ENCODE peak calls at places on chromosomes 2 and 18, in ten cellular contexts. Z is WERI-Rb-1; X is spleen; T is CD4-positive, alpha-beta T cell; V is tibial nerve; S is heart left ventricle; R is glutamatergic neuron; K is nephron progenitor cell; L is mammary epithelial cell; A is A549. W is an unnamed sample.
A peak's percentile ranks its signal among the peaks of the same experiment; 100 is the strongest.

GRCh38 chr18:74571895-74572680 is 25.6 kb upstream of the ZNF407 start:
- DNase-seq in Z (no peak), X (no peak), T (no peak), V (no peak), S (no peak), R (no peak), K (no peak), L (no peak), A (no peak), W (no peak)

GRCh38 chr2:170371231-170371630 is 193.3 kb downstream of the MYO3B start:
- DNase-seq in Z (no peak), X (no peak), T (no peak), V (no peak), S (no peak), R (no peak), K (no peak), L (no peak), A (no peak), W (no peak)

GRCh38 chr18:31420524-31420923 is 27.0 kb upstream of the DSG3 start:
- DNase-seq in Z (no peak), X (no peak), T (no peak), V (no peak), S (no peak), R (no peak), K (no peak), L (no peak), A (no peak), W (no peak)

GRCh38 chr18:2222270-2223185 is 348.8 kb downstream of the METTL4 start:
- DNase-seq in Z (no peak), X (no peak), T (no peak), V (no peak), S (no peak), R (no peak), K (no peak), L (peak; percentile 40), A (no peak), W (no peak)

GRCh38 chr2:175734679-175735078 is 267.4 kb downstream of the LNPK start:
- DNase-seq in Z (no peak), X (no peak), T (no peak), V (no peak), S (no peak), R (peak; percentile 75), K (peak; percentile 5), L (no peak), A (no peak), W (no peak)

GRCh38 chr2:76870011-76870410 is 652.2 kb downstream of the LRRTM4 start:
- DNase-seq in Z (no peak), X (no peak), T (no peak), V (no peak), S (no peak), R (no peak), K (no peak), L (no peak), A (no peak), W (no peak)

GRCh38 chr2:113847144-113847543 is 42.7 kb upstream of the ACTR3 start:
- DNase-seq in Z (no peak), X (no peak), T (no peak), V (no peak), S (peak; percentile 9), R (no peak), K (no peak), L (peak; percentile 48), A (no peak), W (no peak)

GRCh38 chr18:30248061-30248460 is 794.5 kb downstream of the DSC3 start:
- DNase-seq in Z (no peak), X (no peak), T (no peak), V (no peak), S (no peak), R (no peak), K (no peak), L (no peak), A (no peak), W (no peak)

GRCh38 chr2:120984046-120984445 is 248.4 kb downstream of the GLI2 start:
- DNase-seq in Z (no peak), X (peak; percentile 66), T (no peak), V (no peak), S (no peak), R (peak; percentile 9), K (no peak), L (no peak), A (no peak), W (no peak)

DNA sequence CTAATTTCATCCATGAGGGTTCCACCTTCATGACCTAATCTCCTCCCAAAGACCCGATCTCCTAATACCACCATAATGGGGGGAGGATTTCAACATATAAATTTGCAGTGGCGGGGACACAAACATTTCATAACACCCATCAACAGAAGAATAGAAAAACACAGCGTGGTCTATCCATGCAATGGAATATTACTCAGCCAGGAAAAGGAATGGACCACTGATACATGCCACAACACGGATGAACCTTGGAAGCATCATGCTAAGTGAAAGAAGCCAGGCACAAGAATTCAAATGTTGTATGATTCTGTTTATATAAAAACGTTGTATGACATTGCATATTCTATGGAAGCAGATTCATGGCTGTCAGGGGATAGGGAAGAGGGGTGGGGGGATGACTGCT is 2.7 kb downstream of the PRLH start:
- DNase-seq in Z (no peak), X (no peak), T (no peak), V (no peak), S (no peak), R (no peak), K (no peak), L (no peak), A (no peak), W (no peak)
- TF ChIP-seq CTCF in Z (no peak), X (no peak), T (no peak), V (no peak), S (no peak), R (no peak), K (no peak), L (no peak), A (no peak), W (no peak)

GRCh38 chr18:36442717-36443116 is 145.2 kb downstream of the FHOD3 start:
- DNase-seq in Z (no peak), X (no peak), T (no peak), V (no peak), S (no peak), R (no peak), K (no peak), L (no peak), A (no peak), W (no peak)

GRCh38 chr18:36440614-36441013 is 143.1 kb downstream of the FHOD3 start:
- DNase-seq in Z (no peak), X (no peak), T (no peak), V (no peak), S (no peak), R (no peak), K (no peak), L (no peak), A (no peak), W (no peak)

GRCh38 chr18:36446059-36446458 is 148.5 kb downstream of the FHOD3 start:
- DNase-seq in Z (no peak), X (no peak), T (no peak), V (no peak), S (no peak), R (peak; percentile 72), K (no peak), L (peak; percentile 62), A (no peak), W (no peak)

GRCh38 chr18:36441872-36442271 is 144.4 kb downstream of the FHOD3 start:
- DNase-seq in Z (no peak), X (no peak), T (no peak), V (no peak), S (no peak), R (no peak), K (no peak), L (peak; percentile 67), A (no peak), W (no peak)

DNA sequence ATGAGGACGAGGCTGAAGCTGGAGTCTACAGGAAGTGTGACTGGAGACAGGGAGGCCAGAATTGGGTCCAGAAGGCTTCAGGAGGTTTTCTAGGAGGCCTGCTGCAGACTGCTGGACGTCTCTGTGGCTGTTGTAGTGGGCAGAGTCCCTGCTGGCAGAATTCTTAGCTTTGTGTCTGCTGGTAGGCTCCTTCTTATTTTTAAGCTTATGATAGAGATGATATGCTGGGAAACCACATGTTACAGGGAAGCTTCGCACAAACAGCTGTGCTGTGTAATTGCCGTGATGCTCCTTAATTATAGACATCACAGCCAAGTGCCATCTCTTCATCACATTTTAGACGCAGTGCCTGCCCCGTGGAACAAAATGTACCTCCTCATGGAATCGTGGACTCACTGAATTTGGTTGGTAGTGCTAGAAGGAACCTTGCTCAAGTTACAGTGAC is 143.9 kb downstream of the FHOD3 start:
- DNase-seq in Z (no peak), X (no peak), T (no peak), V (no peak), S (no peak), R (no peak), K (no peak), L (no peak), A (no peak), W (no peak)
- TF ChIP-seq CTCF in Z (no peak), X (no peak), T (no peak), V (no peak), S (no peak), R (no peak), K (no peak), L (no peak), A (no peak), W (no peak)

GRCh38 chr2:107663632-107664031 is 163.1 kb upstream of the RGPD4 start:
- DNase-seq in Z (no peak), X (no peak), T (no peak), V (no peak), S (no peak), R (no peak), K (no peak), L (no peak), A (no peak), W (no peak)

GRCh38 chr2:107669335-107669734 is 157.4 kb upstream of the RGPD4 start:
- DNase-seq in Z (no peak), X (no peak), T (no peak), V (no peak), S (no peak), R (no peak), K (no peak), L (no peak), A (no peak), W (no peak)
- TF ChIP-seq CTCF in Z (no peak), X (no peak), T (no peak), V (no peak), S (peak; percentile 35), R (no peak), K (peak; percentile 9), L (peak; percentile 43), A (peak; percentile 29), W (peak; percentile 56)

GRCh38 chr18:62510744-62511143 is 12.1 kb upstream of the ZCCHC2 start:
- DNase-seq in Z (no peak), X (no peak), T (no peak), V (no peak), S (no peak), R (no peak), K (no peak), L (no peak), A (no peak), W (no peak)

GRCh38 chr18:62512996-62513395 is 9.8 kb upstream of the ZCCHC2 start:
- DNase-seq in Z (no peak), X (no peak), T (no peak), V (no peak), S (no peak), R (no peak), K (no peak), L (peak; percentile 43), A (no peak), W (no peak)

GRCh38 chr18:62512532-62512931 is 10.3 kb upstream of the ZCCHC2 start:
- DNase-seq in Z (no peak), X (no peak), T (no peak), V (no peak), S (no peak), R (no peak), K (no peak), L (no peak), A (no peak), W (no peak)

GRCh38 chr18:62516242-62516641 is 6.6 kb upstream of the ZCCHC2 start:
- DNase-seq in Z (no peak), X (no peak), T (no peak), V (no peak), S (no peak), R (no peak), K (no peak), L (no peak), A (no peak), W (no peak)

GRCh38 chr18:62514570-62514969 is 8.3 kb upstream of the ZCCHC2 start:
- DNase-seq in Z (no peak), X (no peak), T (no peak), V (no peak), S (no peak), R (no peak), K (no peak), L (no peak), A (no peak), W (no peak)
- TF ChIP-seq CTCF in Z (no peak), X (no peak), T (no peak), V (no peak), S (no peak), R (no peak), K (no peak), L (no peak), A (no peak), W (no peak)

W was measured in type B pancreatic cell.